ENCODE peak calls at places on chromosomes 16 and 17, in four cellular contexts. Y is GM12865, M is lower lobe of right lung, I is right lobe of liver. D is an unnamed sample.

GRCh38 chr17:68790931-68791330 is 164.3 kb downstream of the ABCA8 start:
- DNase-seq in Y (no peak), M (no peak), I (peak), D (no peak)

GRCh38 chr16:117381-118365 is 20.8 kb downstream of the NPRL3 start:
- DNase-seq in Y (peak), M (peak), I (no peak), D (peak)

GRCh38 chr16:54647216-54647615 is 283.4 kb upstream of the IRX5 start:
- DNase-seq in Y (no peak), M (no peak), I (no peak), D (no peak)

GRCh38 chr16:65386707-65387106 is 264.8 kb upstream of the CDH11 start:
- DNase-seq in Y (no peak), M (no peak), I (no peak), D (no peak)

GRCh38 chr17:82648761-82649474 is 674 bp upstream of the WDR45B start:
- DNase-seq in Y (no peak), M (peak), I (peak), D (peak)

GRCh38 chr17:20171741-20172377 is 162.7 kb downstream of the SPECC1 start:
- DNase-seq in Y (no peak), M (no peak), I (no peak), D (no peak)

GRCh38 chr16:81466351-81466960 is 21.8 kb downstream of the CMIP start:
- DNase-seq in Y (no peak), M (no peak), I (no peak), D (no peak)

GRCh38 chr16:73122604-73123386 is 74.9 kb upstream of the ZFHX3 start:
- DNase-seq in Y (peak), M (peak), I (no peak), D (no peak)

DNA sequence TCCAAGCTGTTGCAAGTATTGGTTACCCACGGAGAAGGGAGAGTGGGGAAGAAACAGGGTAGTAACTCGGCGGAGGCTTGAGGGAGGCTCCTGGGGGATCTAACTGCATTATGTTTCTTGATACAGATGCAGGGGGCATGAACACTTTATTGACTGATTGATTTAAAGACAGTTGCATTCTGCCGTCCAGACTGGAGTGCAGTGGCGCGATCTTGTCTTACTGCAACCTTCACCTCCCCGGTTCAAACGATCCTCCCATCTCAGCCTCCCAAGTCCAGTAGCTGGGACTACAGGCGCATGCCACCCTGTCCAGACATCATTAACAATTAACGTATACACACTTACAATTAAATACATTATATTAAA is 15.1 kb upstream of the ERN2 start:
- DNase-seq in Y (no peak), M (no peak), I (no peak), D (no peak)
- TF ChIP-seq CTCF in Y (no peak), M (no peak), I (no peak), D (no peak)

GRCh38 chr17:13140750-13141149 is 122.9 kb upstream of the ELAC2 start:
- DNase-seq in Y (no peak), M (no peak), I (no peak), D (no peak)
- TF ChIP-seq CTCF in Y (no peak), M (no peak), I (no peak), D (no peak)

GRCh38 chr17:64147110-64148016 is 17.4 kb upstream of the ERN1 start:
- DNase-seq in Y (peak), M (no peak), I (no peak), D (no peak)

GRCh38 chr17:64145751-64146417 is 15.9 kb upstream of the ERN1 start:
- DNase-seq in Y (peak), M (peak), I (peak), D (peak)

GRCh38 chr17:64146418-64147109 is 16.6 kb upstream of the ERN1 start:
- DNase-seq in Y (peak), M (peak), I (peak), D (peak)

GRCh38 chr17:64148017-64148631 is 18.2 kb upstream of the ERN1 start:
- DNase-seq in Y (peak), M (no peak), I (no peak), D (no peak)

DNA sequence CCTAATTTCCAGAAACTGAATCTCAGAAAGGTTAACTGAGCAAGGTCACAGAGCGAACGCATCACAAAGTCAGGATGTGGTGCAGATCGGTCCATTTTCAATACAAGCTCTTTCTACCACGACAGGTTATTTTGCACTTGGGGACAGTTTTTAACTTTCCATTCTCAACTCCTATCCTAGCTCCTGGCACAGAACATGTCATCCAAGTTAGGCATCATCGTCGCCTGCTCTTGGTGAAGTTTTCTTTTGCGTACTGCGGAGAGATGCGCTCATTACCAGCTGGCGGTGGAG is 15.5 kb upstream of the ERN1 start:
- DNase-seq in Y (no peak), M (no peak), I (no peak), D (no peak)
- TF ChIP-seq CTCF in Y (no peak), M (no peak), I (no peak), D (no peak)

DNA sequence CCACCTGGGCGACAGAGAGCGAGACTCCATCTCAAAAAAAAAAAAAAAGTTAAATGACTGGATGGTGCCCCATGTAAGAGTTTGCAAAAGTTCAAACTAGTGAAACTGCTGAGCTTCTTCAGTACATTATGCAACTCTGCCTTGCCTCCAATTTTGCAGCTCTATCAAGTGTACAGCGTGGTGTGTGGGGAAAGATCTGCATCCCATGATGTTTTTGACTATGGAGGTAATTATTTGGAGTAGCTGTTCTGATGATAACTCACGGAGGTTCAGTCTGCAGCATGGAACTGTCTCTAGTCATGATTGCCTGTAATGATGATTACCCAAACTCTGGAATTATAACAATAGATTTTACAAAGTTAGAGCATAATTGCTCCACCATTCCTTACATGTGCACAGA is 149.6 kb downstream of the PITPNC1 start:
- DNase-seq in Y (no peak), M (no peak), I (no peak), D (no peak)
- TF ChIP-seq CTCF in Y (no peak), M (no peak), I (no peak), D (no peak)

GRCh38 chr16:85607331-85607765 is 5.8 kb upstream of the GSE1 start:
- DNase-seq in Y (peak), M (no peak), I (no peak), D (no peak)
- TF ChIP-seq CTCF in Y (no peak), M (no peak), I (no peak), D (no peak)

DNA sequence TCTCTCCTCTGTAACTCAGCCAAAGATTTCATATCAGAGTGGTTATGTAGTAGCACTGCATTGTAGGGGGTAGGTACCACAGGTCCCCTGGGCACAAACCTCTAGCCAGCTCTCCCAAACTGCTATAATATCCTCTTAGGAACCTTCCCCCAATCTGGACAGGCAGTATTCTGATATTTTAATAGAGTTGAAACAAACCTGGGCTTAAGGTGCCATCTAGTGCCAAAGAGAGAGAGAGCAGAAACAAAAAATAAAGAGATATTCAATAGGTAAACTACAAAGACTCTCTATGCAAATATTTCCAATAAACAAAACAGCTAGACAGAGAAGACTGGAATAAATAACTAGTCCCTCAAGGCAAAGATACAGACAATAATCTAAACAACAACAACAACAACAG is 1070.0 kb downstream of the CDH11 start:
- DNase-seq in Y (no peak), M (no peak), I (no peak), D (no peak)
- TF ChIP-seq CTCF in Y (no peak), M (no peak), I (peak), D (peak)

GRCh38 chr16:88407042-88407420 is 24.3 kb downstream of the ZNF469 start:
- DNase-seq in Y (no peak), M (no peak), I (no peak), D (no peak)

GRCh38 chr16:88404769-88405168 is 22.0 kb downstream of the ZNF469 start:
- DNase-seq in Y (no peak), M (no peak), I (no peak), D (no peak)

GRCh38 chr16:88405325-88406060 is 22.7 kb downstream of the ZNF469 start:
- DNase-seq in Y (no peak), M (no peak), I (no peak), D (no peak)

GRCh38 chr16:88407807-88408206 is 25.0 kb downstream of the ZNF469 start:
- DNase-seq in Y (no peak), M (no peak), I (no peak), D (no peak)

DNA sequence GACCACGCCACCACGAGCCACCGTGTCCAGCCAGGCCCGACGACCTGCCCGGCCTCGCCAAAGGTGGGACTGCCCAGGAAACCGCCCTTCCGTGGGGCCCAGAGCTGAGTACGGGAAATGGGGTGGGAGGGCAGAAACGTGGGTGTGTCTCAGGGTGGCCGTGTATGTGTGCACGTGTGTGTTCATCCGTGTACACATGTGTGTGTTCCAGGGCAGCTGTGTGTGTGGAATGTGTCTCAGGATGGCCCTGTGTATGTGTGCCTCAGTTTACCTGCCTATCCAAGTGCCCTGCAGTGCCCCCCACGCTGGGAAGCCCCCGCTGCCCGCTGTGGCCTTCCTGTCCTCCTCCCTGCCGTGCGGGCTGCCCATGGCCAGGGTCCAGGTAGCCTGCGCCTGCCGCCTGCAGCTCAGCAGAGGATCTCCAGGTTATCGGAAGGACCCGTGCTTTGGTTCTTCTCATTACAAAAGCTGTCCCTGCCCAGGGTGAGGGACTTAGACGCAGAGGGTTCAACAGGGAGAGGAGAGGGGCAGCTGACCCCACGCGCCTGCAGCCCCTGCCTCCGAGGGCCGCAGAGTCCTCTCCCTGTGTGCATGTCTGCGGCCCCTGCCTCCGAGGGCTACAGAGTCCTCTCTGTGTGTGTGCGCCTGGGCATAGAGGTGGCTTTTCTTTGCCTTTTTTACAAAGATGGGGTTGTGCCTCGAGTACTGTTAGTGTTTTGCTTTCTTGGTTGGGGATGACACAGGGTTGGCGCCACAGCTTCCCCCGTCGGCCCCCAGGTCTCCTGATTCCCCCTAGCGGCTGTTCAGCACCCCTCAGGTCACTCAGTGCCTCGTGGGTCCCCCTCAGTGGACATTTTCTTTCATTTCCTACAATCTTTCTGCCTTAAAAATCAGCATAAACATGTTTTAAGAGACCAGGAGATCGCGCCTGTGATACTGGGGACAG is 23.6 kb downstream of the ZNF469 start:
- DNase-seq in Y (no peak), M (no peak), I (no peak), D (no peak)
- TF ChIP-seq CTCF in Y (no peak), M (no peak), I (no peak), D (no peak)

DNA sequence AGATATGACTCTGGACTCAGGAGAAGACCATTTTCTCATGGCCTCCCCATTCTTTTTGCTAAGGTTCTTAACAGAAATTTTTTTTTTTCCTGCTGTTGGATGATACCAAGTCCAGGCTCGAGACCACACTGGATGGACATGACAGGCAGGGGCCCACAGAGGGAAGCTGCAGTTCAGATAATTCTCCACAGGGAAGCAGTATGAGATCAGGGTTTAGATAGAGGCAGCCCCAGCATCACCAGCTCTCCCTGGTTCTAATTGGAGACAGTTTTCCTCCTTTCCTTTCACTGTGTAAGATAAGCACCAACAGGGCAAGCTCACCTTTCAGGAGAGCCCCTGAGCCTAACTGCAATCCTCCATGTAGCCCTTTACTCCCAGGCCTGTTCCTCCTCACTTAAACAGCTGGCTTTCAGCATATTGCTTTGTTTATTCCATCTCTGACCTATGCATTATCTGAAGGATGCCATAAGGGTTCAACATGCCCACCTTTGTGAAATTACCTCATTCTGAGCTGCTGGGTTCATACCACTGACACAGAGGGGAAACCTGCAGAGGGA is 108.1 kb downstream of the SNX11 start:
- DNase-seq in Y (peak), M (no peak), I (no peak), D (no peak)
- TF ChIP-seq CTCF in Y (peak), M (peak), I (peak), D (peak)

DNA sequence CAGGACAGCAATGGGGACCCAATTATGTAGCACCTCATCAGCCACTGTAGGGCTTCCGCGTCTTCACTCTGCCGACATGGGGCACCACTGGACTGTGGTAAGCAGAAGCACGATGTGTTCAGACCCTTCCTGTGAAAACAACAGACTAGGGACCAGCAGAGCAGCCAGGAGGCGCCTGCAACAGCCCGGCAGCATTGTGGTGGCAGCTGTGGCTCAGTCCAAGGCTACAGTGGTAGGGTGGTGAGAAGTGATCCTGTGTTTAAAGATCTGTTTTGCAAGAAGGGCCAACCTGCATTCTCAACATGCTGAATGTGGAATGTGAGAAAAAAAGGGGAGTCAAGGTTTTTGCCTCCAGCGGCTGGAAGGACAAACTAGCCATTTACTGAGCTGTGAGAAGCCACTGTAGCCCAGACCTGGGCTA is 80.8 kb downstream of the GAS7 start:
- DNase-seq in Y (no peak), M (peak), I (no peak), D (peak)
- TF ChIP-seq CTCF in Y (no peak), M (no peak), I (no peak), D (peak)